ENCODE peak calls at places on chromosomes 2 and 18, in six cellular contexts. R, F, J, N, H and P are unnamed samples.

GRCh38 chr2:62180960-62181359 is 15.0 kb upstream of the B3GNT2 start:
- DNase-seq in N (no peak), R (no peak), F (no peak), J (no peak), H (no peak), P (peak)

GRCh38 chr2:232966122-232966521 is 46.9 kb downstream of the NGEF start:
- DNase-seq in H (no peak), F (no peak), J (no peak), R (no peak), N (no peak), P (no peak)

GRCh38 chr2:51722311-51722710 is 690.4 kb upstream of the NRXN1 start:
- DNase-seq in N (no peak), F (no peak), H (no peak), J (peak), R (peak), P (no peak)

GRCh38 chr18:76672627-76673026 is 149.7 kb upstream of the ZNF236 start:
- DNase-seq in F (no peak), R (peak), J (no peak), H (no peak), N (no peak), P (no peak)

GRCh38 chr2:174771631-174772491 is 7.6 kb upstream of the CHRNA1 start:
- DNase-seq in R (peak), F (peak), H (peak), N (peak), J (peak), P (peak)

GRCh38 chr18:3012920-3013810 is at the start of gene LPIN2:
- DNase-seq in F (peak), J (peak), N (peak), H (peak), R (peak), P (peak)

GRCh38 chr18:55821219-55821618 is 233.2 kb upstream of the TCF4 start:
- DNase-seq in R (peak), F (no peak), J (peak), N (no peak), H (no peak), P (no peak)

GRCh38 chr18:48937869-48938750 is 12.7 kb downstream of the SMAD7 start:
- DNase-seq in J (no peak), R (peak), F (no peak), N (no peak), H (no peak), P (no peak)

GRCh38 chr18:58455318-58455950 is 173.5 kb downstream of the ALPK2 start:
- DNase-seq in F (no peak), J (peak), H (no peak), N (no peak), R (no peak), P (no peak)

GRCh38 chr2:211899871-211900482 is 638.6 kb downstream of the ERBB4 start:
- DNase-seq in H (no peak), J (no peak), R (no peak), F (no peak), N (no peak), P (no peak)

DNA sequence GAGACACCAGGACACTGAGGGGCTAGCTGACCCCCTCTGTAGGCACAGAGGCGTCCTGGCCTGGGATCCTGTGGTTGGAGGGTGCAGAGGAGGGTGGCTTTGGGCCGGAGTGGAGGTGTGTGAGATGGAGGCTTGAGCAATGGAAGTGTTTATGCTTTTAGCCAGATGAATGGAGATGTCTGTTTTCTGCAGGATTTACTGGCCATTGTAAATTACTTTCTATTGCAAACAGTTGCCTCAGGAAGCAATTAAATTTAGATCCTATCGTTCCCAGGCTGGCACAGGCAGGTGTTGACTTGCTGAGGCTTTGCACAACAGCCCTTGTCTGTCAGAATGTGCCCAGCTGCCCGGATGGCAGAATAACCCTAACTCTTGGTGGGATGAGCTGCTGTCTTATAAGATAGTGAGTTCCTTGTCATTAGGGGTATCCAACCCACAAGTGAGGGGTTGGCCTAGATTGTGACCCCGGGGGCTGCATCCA is 1.8 kb upstream of the ARID5A start:
- DNase-seq in H (peak), N (no peak), J (no peak), R (no peak), F (no peak), P (no peak)
- TF ChIP-seq EZH2phosphoT487 in H (no peak), N (no peak), J (no peak), R (no peak), F (no peak), P (no peak)

GRCh38 chr2:216690451-216691209 is 4.7 kb downstream of the IGFBP5 start:
- DNase-seq in R (peak), H (no peak), J (no peak), N (no peak), F (no peak), P (peak)

GRCh38 chr2:216691210-216691741 is 4.1 kb downstream of the IGFBP5 start:
- DNase-seq in N (no peak), R (peak), F (peak), J (peak), H (peak), P (peak)

GRCh38 chr2:216688731-216689360 is 6.5 kb downstream of the IGFBP5 start:
- DNase-seq in N (no peak), R (no peak), F (no peak), H (no peak), J (no peak), P (no peak)

GRCh38 chr2:216687646-216688045 is 7.7 kb downstream of the IGFBP5 start:
- DNase-seq in F (no peak), N (peak), H (no peak), R (peak), J (no peak), P (peak)

GRCh38 chr2:216689397-216689796 is 6.0 kb downstream of the IGFBP5 start:
- DNase-seq in F (no peak), H (no peak), J (no peak), R (no peak), N (no peak), P (no peak)
- H3K9ac ChIP-seq in F (no peak), H (no peak), J (no peak), R (no peak), N (no peak), P (no peak)

GRCh38 chr18:7090771-7091170 is 26.8 kb downstream of the LAMA1 start:
- DNase-seq in F (no peak), H (no peak), N (no peak), R (no peak), J (no peak), P (no peak)
- H3K4me2 ChIP-seq in F (no peak), H (no peak), N (no peak), R (no peak), J (no peak), P (peak)

GRCh38 chr18:37543321-37543720 is 22.3 kb downstream of the CELF4 start:
- DNase-seq in N (no peak), H (no peak), J (no peak), R (no peak), F (no peak), P (no peak)
- TF ChIP-seq EZH2phosphoT487 in N (no peak), H (no peak), J (no peak), R (no peak), F (no peak), P (no peak)

DNA sequence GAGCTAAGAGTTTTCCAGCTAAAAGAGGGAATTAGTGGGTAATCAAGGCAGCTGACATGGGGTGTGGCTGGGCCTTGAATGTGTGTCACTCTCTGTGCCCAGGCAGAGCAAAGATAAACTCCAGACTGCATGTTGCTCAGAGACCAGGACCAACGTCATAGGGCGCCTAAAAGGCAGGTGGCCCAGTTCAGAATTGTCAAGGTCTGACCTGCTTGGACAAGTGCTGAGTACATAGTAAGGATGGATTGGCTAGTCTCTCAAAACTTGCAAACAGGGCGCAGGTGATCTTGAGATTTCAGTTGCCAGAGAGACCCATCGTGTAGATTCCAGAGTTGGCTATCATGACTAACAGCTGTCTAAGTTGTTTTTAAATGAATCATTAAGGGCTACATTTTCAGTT is 19.0 kb downstream of the CLUL1 start:
- DNase-seq in N (no peak), F (no peak), R (peak), J (no peak), H (no peak), P (no peak)
- H3K9ac ChIP-seq in N (no peak), F (no peak), R (no peak), J (no peak), H (no peak), P (no peak)

GRCh38 chr2:28623582-28624405 is 127.8 kb upstream of the PPP1CB start:
- DNase-seq in H (no peak), N (no peak), F (no peak), R (no peak), J (no peak), P (no peak)

GRCh38 chr2:28621172-28622100 is 125.6 kb downstream of the PLB1 start:
- DNase-seq in F (peak), J (peak), N (peak), R (peak), H (peak), P (peak)

GRCh38 chr2:28620371-28620793 is 124.5 kb downstream of the PLB1 start:
- DNase-seq in H (no peak), N (no peak), F (no peak), J (no peak), R (no peak), P (no peak)

GRCh38 chr2:28620801-28621171 is 124.9 kb downstream of the PLB1 start:
- DNase-seq in J (no peak), N (no peak), R (no peak), F (no peak), H (no peak), P (no peak)

GRCh38 chr2:28622101-28622499 is 126.2 kb downstream of the PLB1 start:
- DNase-seq in J (no peak), H (no peak), N (no peak), F (no peak), R (no peak), P (no peak)
- H3K4me2 ChIP-seq in J (peak), H (peak), N (peak), F (no peak), R (peak), P (peak)